ENCODE peak calls at places on chromosomes 16 and 17, in five cellular contexts. One of them, this sample, is unnamed.

GRCh38 chr17:10875411-10875810 is 37.5 kb upstream of the PIRT start:
- DNase-seq in A549: peak
- DNase-seq in HepG2: no peak
- DNase-seq in GM12878: no peak
- DNase-seq in K562: peak
- DNase-seq in this sample: peak

GRCh38 chr17:62704381-62704971 is 77.0 kb downstream of the MRC2 start:
- DNase-seq in A549: peak
- DNase-seq in HepG2: no peak
- DNase-seq in GM12878: no peak
- DNase-seq in K562: peak
- DNase-seq in this sample: peak

GRCh38 chr17:8744086-8744781 is 402 bp downstream of the CCDC42 start:
- DNase-seq in A549: no peak
- DNase-seq in HepG2: no peak
- DNase-seq in GM12878: no peak
- DNase-seq in K562: no peak
- DNase-seq in this sample: no peak

GRCh38 chr17:75980188-75981018 is 1.4 kb downstream of the TEN1 start:
- DNase-seq in A549: no peak
- DNase-seq in HepG2: no peak
- DNase-seq in GM12878: no peak
- DNase-seq in K562: no peak
- DNase-seq in this sample: no peak

GRCh38 chr16:2006317-2006716 is 3.3 kb downstream of the ZNF598 start:
- DNase-seq in A549: no peak
- DNase-seq in HepG2: no peak
- DNase-seq in GM12878: no peak
- DNase-seq in K562: no peak
- DNase-seq in this sample: no peak

GRCh38 chr16:88469615-88470395 is 16.7 kb downstream of the ZFPM1 start:
- DNase-seq in A549: no peak
- DNase-seq in HepG2: no peak
- DNase-seq in GM12878: no peak
- DNase-seq in K562: no peak
- DNase-seq in this sample: no peak

GRCh38 chr16:59973966-59974365 is 1239.8 kb upstream of the GOT2 start:
- DNase-seq in A549: no peak
- DNase-seq in HepG2: no peak
- DNase-seq in GM12878: no peak
- DNase-seq in K562: no peak
- DNase-seq in this sample: no peak

GRCh38 chr16:569445-570254 is at the start of gene PIGQ:
- DNase-seq in A549: peak
- DNase-seq in HepG2: peak
- DNase-seq in GM12878: no peak
- DNase-seq in K562: peak
- DNase-seq in this sample: peak

GRCh38 chr16:48958681-48959080 is 323.0 kb downstream of the CBLN1 start:
- DNase-seq in A549: no peak
- DNase-seq in HepG2: no peak
- DNase-seq in GM12878: no peak
- DNase-seq in K562: no peak
- DNase-seq in this sample: no peak

GRCh38 chr17:56096026-56096807 is 57.1 kb upstream of the ANKFN1 start:
- DNase-seq in A549: no peak
- DNase-seq in HepG2: no peak
- DNase-seq in GM12878: no peak
- DNase-seq in K562: no peak
- DNase-seq in this sample: no peak

GRCh38 chr17:44191941-44192496 is 5.2 kb downstream of the TMUB2 start:
- DNase-seq in A549: no peak
- DNase-seq in HepG2: no peak
- DNase-seq in GM12878: no peak
- DNase-seq in K562: no peak
- DNase-seq in this sample: peak

GRCh38 chr17:45332989-45333701 is 16.3 kb upstream of the MAP3K14 start:
- DNase-seq in A549: no peak
- DNase-seq in HepG2: no peak
- DNase-seq in GM12878: no peak
- DNase-seq in K562: peak
- DNase-seq in this sample: no peak

GRCh38 chr16:25258856-25259179 is 1.2 kb upstream of the ZKSCAN2 start:
- DNase-seq in A549: no peak
- DNase-seq in HepG2: no peak
- DNase-seq in GM12878: no peak
- DNase-seq in K562: no peak
- DNase-seq in this sample: no peak

GRCh38 chr17:75571197-75571884 is 16.3 kb upstream of the MYO15B start:
- DNase-seq in A549: no peak
- DNase-seq in HepG2: no peak
- DNase-seq in GM12878: peak
- DNase-seq in K562: no peak
- DNase-seq in this sample: no peak

GRCh38 chr16:50972899-50973298 is 178.2 kb downstream of the SALL1 start:
- DNase-seq in A549: no peak
- DNase-seq in HepG2: no peak
- DNase-seq in GM12878: no peak
- DNase-seq in K562: no peak
- DNase-seq in this sample: no peak

GRCh38 chr16:30567160-30567990 is 4.1 kb downstream of the ZNF688 start:
- DNase-seq in A549: peak
- DNase-seq in HepG2: no peak
- DNase-seq in GM12878: no peak
- DNase-seq in K562: no peak
- DNase-seq in this sample: no peak

GRCh38 chr16:21088646-21089538 is 61.8 kb downstream of the DNAH3 start:
- DNase-seq in A549: no peak
- DNase-seq in HepG2: no peak
- DNase-seq in GM12878: no peak
- DNase-seq in K562: no peak
- DNase-seq in this sample: no peak

GRCh38 chr17:48892940-48893645 is 506 bp downstream of the ATP5MC1 start:
- DNase-seq in A549: no peak
- DNase-seq in HepG2: no peak
- DNase-seq in GM12878: no peak
- DNase-seq in K562: no peak
- DNase-seq in this sample: peak

DNA sequence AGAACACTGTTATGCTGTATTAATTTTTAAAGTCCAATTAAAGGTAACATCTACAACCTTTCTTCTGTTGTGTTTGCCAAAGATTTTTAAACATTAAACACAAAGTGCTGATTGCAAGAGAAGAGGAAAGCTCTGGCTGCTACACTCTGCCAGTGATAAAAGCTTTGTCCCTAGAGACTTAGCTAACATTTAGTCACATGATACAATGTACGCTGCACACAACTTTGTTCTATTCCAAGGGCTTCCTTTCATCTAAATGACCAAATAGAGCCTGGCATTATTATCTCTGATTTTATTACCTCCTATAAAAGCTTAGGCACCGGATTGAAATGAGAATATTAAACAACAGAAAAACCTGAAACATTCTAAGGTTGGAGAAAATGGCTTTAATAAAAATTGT is 388.7 kb upstream of the PMFBP1 start:
- DNase-seq in A549: no peak
- DNase-seq in HepG2: peak
- DNase-seq in GM12878: no peak
- DNase-seq in K562: no peak
- DNase-seq in this sample: no peak
- TF ChIP-seq JUNB in A549: no peak
- TF ChIP-seq JUNB in HepG2: no peak
- TF ChIP-seq JUNB in GM12878: no peak
- TF ChIP-seq JUNB in K562: no peak
- TF ChIP-seq JUNB in this sample: no peak

DNA sequence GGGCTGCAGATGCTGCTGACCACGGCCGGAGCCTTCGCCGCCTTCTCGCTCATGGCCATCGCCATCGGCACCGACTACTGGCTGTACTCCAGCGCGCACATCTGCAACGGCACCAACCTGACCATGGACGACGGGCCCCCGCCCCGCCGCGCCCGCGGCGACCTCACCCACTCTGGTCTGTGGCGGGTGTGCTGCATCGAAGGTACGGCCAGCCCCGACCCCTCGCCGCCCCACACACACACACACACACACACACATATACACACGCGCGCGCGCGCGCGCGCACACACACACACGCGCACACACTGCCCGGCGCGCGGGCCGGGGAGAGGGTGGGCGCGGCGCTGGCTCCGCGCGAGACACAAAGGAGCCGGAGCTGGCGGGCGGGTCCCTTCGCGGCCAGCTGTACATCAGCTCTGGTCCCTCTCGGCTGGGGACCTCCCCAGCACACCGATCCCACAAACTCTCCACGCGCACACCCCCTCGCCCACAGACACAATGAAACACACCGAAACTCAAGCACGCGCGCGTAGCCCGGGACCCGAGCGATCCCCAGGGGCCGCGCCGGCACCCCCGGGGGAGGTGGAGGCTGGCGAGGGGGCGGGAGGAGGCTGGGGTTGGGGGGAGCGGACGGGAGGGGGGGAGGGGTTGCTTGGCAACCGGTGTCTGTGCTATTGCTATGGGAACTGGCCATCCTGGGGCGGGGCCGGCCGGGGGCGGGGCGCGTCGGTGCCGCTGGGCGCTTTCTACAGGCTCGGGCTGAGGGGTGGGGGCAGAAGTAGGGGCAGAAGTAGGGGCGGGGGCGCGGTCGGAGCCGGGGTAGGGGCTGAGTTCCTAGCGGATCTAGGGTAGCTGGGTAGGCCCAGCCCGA is 658 bp downstream of the CACNG4 start:
- DNase-seq in A549: peak
- DNase-seq in HepG2: no peak
- DNase-seq in GM12878: no peak
- DNase-seq in K562: peak
- DNase-seq in this sample: peak
- TF ChIP-seq JUNB in A549: no peak
- TF ChIP-seq JUNB in HepG2: no peak
- TF ChIP-seq JUNB in GM12878: no peak
- TF ChIP-seq JUNB in K562: no peak
- TF ChIP-seq JUNB in this sample: no peak

GRCh38 chr17:42101513-42102292 is 3.4 kb upstream of the ZNF385C start:
- DNase-seq in A549: peak
- DNase-seq in HepG2: peak
- DNase-seq in GM12878: no peak
- DNase-seq in K562: peak
- DNase-seq in this sample: peak
- TF ChIP-seq JUNB in A549: no peak
- TF ChIP-seq JUNB in HepG2: no peak
- TF ChIP-seq JUNB in GM12878: no peak
- TF ChIP-seq JUNB in K562: no peak
- TF ChIP-seq JUNB in this sample: no peak

GRCh38 chr17:50132104-50132794 is 2.3 kb upstream of the SAMD14 start:
- DNase-seq in A549: no peak
- DNase-seq in HepG2: no peak
- DNase-seq in GM12878: no peak
- DNase-seq in K562: no peak
- DNase-seq in this sample: no peak

GRCh38 chr17:50130778-50131317 is 888 bp upstream of the SAMD14 start:
- DNase-seq in A549: peak
- DNase-seq in HepG2: peak
- DNase-seq in GM12878: no peak
- DNase-seq in K562: no peak
- DNase-seq in this sample: peak

GRCh38 chr17:50128441-50129302 is 1.3 kb downstream of the SAMD14 start:
- DNase-seq in A549: no peak
- DNase-seq in HepG2: no peak
- DNase-seq in GM12878: no peak
- DNase-seq in K562: no peak
- DNase-seq in this sample: peak

GRCh38 chr17:50129303-50129945 is 536 bp downstream of the SAMD14 start:
- DNase-seq in A549: peak
- DNase-seq in HepG2: no peak
- DNase-seq in GM12878: no peak
- DNase-seq in K562: no peak
- DNase-seq in this sample: peak

GRCh38 chr17:50129946-50130777 is at the start of gene SAMD14:
- DNase-seq in A549: no peak
- DNase-seq in HepG2: no peak
- DNase-seq in GM12878: no peak
- DNase-seq in K562: peak
- DNase-seq in this sample: peak
- TF ChIP-seq JUNB in A549: no peak
- TF ChIP-seq JUNB in HepG2: no peak
- TF ChIP-seq JUNB in GM12878: no peak
- TF ChIP-seq JUNB in K562: no peak
- TF ChIP-seq JUNB in this sample: no peak

GRCh38 chr17:80743181-80743771 is 198.6 kb downstream of the RPTOR start:
- DNase-seq in A549: no peak
- DNase-seq in HepG2: no peak
- DNase-seq in GM12878: no peak
- DNase-seq in K562: no peak
- DNase-seq in this sample: no peak
- TF ChIP-seq JUNB in A549: no peak
- TF ChIP-seq JUNB in HepG2: no peak
- TF ChIP-seq JUNB in GM12878: no peak
- TF ChIP-seq JUNB in K562: no peak
- TF ChIP-seq JUNB in this sample: no peak

GRCh38 chr16:58331024-58331707 is 36.3 kb upstream of the PRSS54 start:
- DNase-seq in A549: no peak
- DNase-seq in HepG2: no peak
- DNase-seq in GM12878: no peak
- DNase-seq in K562: peak
- DNase-seq in this sample: peak
- TF ChIP-seq JUNB in A549: no peak
- TF ChIP-seq JUNB in HepG2: no peak
- TF ChIP-seq JUNB in GM12878: no peak
- TF ChIP-seq JUNB in K562: no peak
- TF ChIP-seq JUNB in this sample: no peak

GRCh38 chr16:52773026-52773425 is 226.1 kb upstream of the TOX3 start:
- DNase-seq in A549: no peak
- DNase-seq in HepG2: no peak
- DNase-seq in GM12878: no peak
- DNase-seq in K562: no peak
- DNase-seq in this sample: no peak
- TF ChIP-seq JUNB in A549: no peak
- TF ChIP-seq JUNB in HepG2: no peak
- TF ChIP-seq JUNB in GM12878: no peak
- TF ChIP-seq JUNB in K562: no peak
- TF ChIP-seq JUNB in this sample: no peak